ENCODE peak calls at places on chromosomes 7 and 10, in ten cellular contexts. G is ecto neural progenitor cell, U is MV-4-11, X is PC-3, A is IMR-90, R is progenitor cell of endocrine pancreas, I is T-cell, F is nucleus accumbens, Z is NCI-H774, S is NCI-H2081. D is an unnamed sample.
A peak's percentile ranks its signal among the peaks of the same experiment; 100 is the strongest.

GRCh38 chr10:86376852-86377796 is 10.5 kb upstream of the GRID1 start:
- DNase-seq in G (peak; percentile 93), U (peak; percentile 44), X (peak; percentile 69), A (peak; percentile 28), R (peak; percentile 92), I (peak; percentile 67), F (peak; percentile 46), Z (peak; percentile 29), S (peak; percentile 56), D (peak; percentile 87)

GRCh38 chr10:70333268-70333667 is 49.2 kb downstream of the LRRC20 start:
- DNase-seq in G (no peak), U (no peak), X (no peak), A (no peak), R (no peak), I (no peak), F (no peak), Z (no peak), S (no peak), D (no peak)

GRCh38 chr10:17563452-17563851 is 53.7 kb downstream of the HACD1 start:
- DNase-seq in G (no peak), U (no peak), X (no peak), A (no peak), R (no peak), I (no peak), F (no peak), Z (no peak), S (no peak), D (no peak)

GRCh38 chr10:99984201-99984600 is 25.5 kb downstream of the DNMBP start:
- DNase-seq in G (no peak), U (no peak), X (peak; percentile 49), A (peak; percentile 68), R (no peak), I (no peak), F (no peak), Z (no peak), S (no peak), D (no peak)

GRCh38 chr7:147298611-147299043 is 1182.0 kb downstream of the CNTNAP2 start:
- DNase-seq in G (no peak), U (no peak), X (peak; percentile 65), A (peak; percentile 41), R (no peak), I (no peak), F (no peak), Z (peak; percentile 51), S (peak; percentile 88), D (no peak)

GRCh38 chr7:20141666-20142065 is 75.5 kb downstream of the MACC1 start:
- DNase-seq in G (no peak), U (no peak), X (no peak), A (peak; percentile 39), R (no peak), I (no peak), F (no peak), Z (peak; percentile 97), S (peak; percentile 96), D (no peak)

GRCh38 chr7:82263880-82264751 is 179.5 kb downstream of the CACNA2D1 start:
- DNase-seq in G (no peak), U (no peak), X (no peak), A (no peak), R (no peak), I (no peak), F (no peak), Z (no peak), S (peak; percentile 80), D (no peak)

GRCh38 chr7:158270106-158270775 is 317.4 kb downstream of the PTPRN2 start:
- DNase-seq in G (no peak), U (no peak), X (no peak), A (no peak), R (no peak), I (no peak), F (no peak), Z (no peak), S (no peak), D (no peak)

GRCh38 chr7:14606101-14606500 is 296.4 kb downstream of the DGKB start:
- DNase-seq in G (no peak), U (no peak), X (peak; percentile 22), A (peak; percentile 10), R (no peak), I (no peak), F (no peak), Z (no peak), S (no peak), D (no peak)

GRCh38 chr10:35768011-35768410 is 125.9 kb upstream of the FZD8 start:
- DNase-seq in G (no peak), U (no peak), X (no peak), A (peak; percentile 31), R (no peak), I (no peak), F (no peak), Z (no peak), S (no peak), D (no peak)

GRCh38 chr7:36937754-36938551 is 213.7 kb upstream of the AOAH start:
- DNase-seq in G (no peak), U (no peak), X (no peak), A (no peak), R (no peak), I (peak; percentile 2), F (no peak), Z (no peak), S (no peak), D (no peak)

GRCh38 chr7:157780721-157781120 is 443.9 kb downstream of the DNAJB6 start:
- DNase-seq in G (no peak), U (no peak), X (no peak), A (no peak), R (no peak), I (no peak), F (no peak), Z (no peak), S (no peak), D (no peak)

GRCh38 chr10:123349203-123349602 is 195.0 kb downstream of the BUB3 start:
- DNase-seq in G (no peak), U (no peak), X (no peak), A (no peak), R (no peak), I (no peak), F (no peak), Z (no peak), S (no peak), D (no peak)

GRCh38 chr7:99693427-99694200 is 13.8 kb upstream of the CYP3A5 start:
- DNase-seq in G (peak; percentile 77), U (no peak), X (no peak), A (no peak), R (peak; percentile 35), I (peak; percentile 59), F (no peak), Z (no peak), S (no peak), D (no peak)

GRCh38 chr7:136998495-136998894 is 130.0 kb downstream of the CHRM2 start:
- DNase-seq in G (no peak), U (no peak), X (peak; percentile 72), A (peak; percentile 82), R (no peak), I (no peak), F (no peak), Z (no peak), S (no peak), D (no peak)

GRCh38 chr7:39663263-39663662 is 39.9 kb downstream of the RALA start:
- DNase-seq in G (no peak), U (no peak), X (no peak), A (no peak), R (no peak), I (no peak), F (no peak), Z (no peak), S (no peak), D (no peak)

GRCh38 chr7:110442386-110442837 is 648.5 kb upstream of the LRRN3 start:
- DNase-seq in G (peak; percentile 58), U (peak; percentile 44), X (peak; percentile 61), A (peak; percentile 37), R (no peak), I (no peak), F (no peak), Z (peak; percentile 10), S (peak; percentile 58), D (peak; percentile 37)

GRCh38 chr10:7350541-7351195 is 60.2 kb downstream of the SFMBT2 start:
- DNase-seq in G (no peak), U (no peak), X (no peak), A (no peak), R (no peak), I (no peak), F (no peak), Z (no peak), S (no peak), D (no peak)

GRCh38 chr10:122863796-122864592 is 15.4 kb downstream of the FAM24B start:
- DNase-seq in G (no peak), U (no peak), X (no peak), A (no peak), R (no peak), I (no peak), F (no peak), Z (no peak), S (no peak), D (no peak)

GRCh38 chr7:44215531-44215930 is 14.8 kb downstream of the YKT6 start:
- DNase-seq in G (no peak), U (no peak), X (no peak), A (no peak), R (no peak), I (no peak), F (no peak), Z (no peak), S (peak; percentile 45), D (no peak)

GRCh38 chr7:99032928-99033327 is 111.0 kb downstream of the SMURF1 start:
- DNase-seq in G (no peak), U (no peak), X (no peak), A (no peak), R (no peak), I (no peak), F (no peak), Z (no peak), S (no peak), D (no peak)

GRCh38 chr7:149839933-149840332 is 1.8 kb downstream of the ZNF862 start:
- DNase-seq in G (no peak), U (no peak), X (no peak), A (no peak), R (no peak), I (no peak), F (no peak), Z (no peak), S (no peak), D (no peak)

GRCh38 chr7:47570649-47571050 is 11.3 kb downstream of the TNS3 start:
- DNase-seq in G (no peak), U (no peak), X (no peak), A (peak; percentile 84), R (no peak), I (no peak), F (no peak), Z (no peak), S (no peak), D (no peak)

GRCh38 chr10:132163278-132163765 is 23.4 kb upstream of the DPYSL4 start:
- DNase-seq in G (peak; percentile 86), U (peak; percentile 16), X (peak; percentile 80), A (no peak), R (peak; percentile 35), I (no peak), F (no peak), Z (peak; percentile 80), S (peak; percentile 24), D (peak; percentile 55)

GRCh38 chr10:98425511-98426352 is 10.8 kb upstream of the PYROXD2 start:
- DNase-seq in G (peak; percentile 72), U (peak; percentile 22), X (peak; percentile 54), A (peak; percentile 26), R (no peak), I (no peak), F (no peak), Z (no peak), S (no peak), D (peak; percentile 74)

GRCh38 chr10:21925851-21926250 is 77.7 kb downstream of the DNAJC1 start:
- DNase-seq in G (no peak), U (no peak), X (no peak), A (no peak), R (no peak), I (no peak), F (no peak), Z (no peak), S (no peak), D (no peak)

D was measured in HuH-7.5.